ENCODE peak calls at places on chromosomes 11 and 22, in six cellular contexts. O is CD8-positive, alpha-beta T cell; I is IMR-90; H is tibial nerve; D is right cardiac atrium; S is ovary. J is an unnamed sample.
A peak's percentile ranks its signal among the peaks of the same experiment; 100 is the strongest.

GRCh38 chr22:46533434-46533833 is 4.0 kb downstream of the CELSR1 start:
- DNase-seq in S (no peak), I (no peak), D (peak; percentile 34), O (no peak), H (no peak), J (no peak)

GRCh38 chr22:45966320-45966891 is 10.6 kb downstream of the WNT7B start:
- DNase-seq in I (no peak), O (no peak), D (no peak), S (no peak), H (no peak), J (no peak)

GRCh38 chr11:12121504-12121903 is 11.1 kb downstream of the MICAL2 start:
- DNase-seq in S (no peak), O (no peak), H (no peak), D (peak; percentile 9), I (no peak), J (no peak)

GRCh38 chr11:69958308-69958707 is 119.8 kb upstream of the ANO1 start:
- DNase-seq in O (no peak), S (no peak), I (peak; percentile 93), D (no peak), H (no peak), J (no peak)

GRCh38 chr22:32079110-32080089 is 36.3 kb downstream of the SLC5A1 start:
- DNase-seq in O (no peak), I (peak; percentile 68), S (no peak), H (no peak), D (no peak), J (no peak)

GRCh38 chr22:42793848-42794405 is 63.1 kb downstream of the ARFGAP3 start:
- DNase-seq in S (no peak), O (no peak), I (no peak), D (peak; percentile 36), H (no peak), J (no peak)

GRCh38 chr22:30777589-30777988 is 82.9 kb downstream of the OSBP2 start:
- DNase-seq in H (no peak), S (no peak), I (no peak), D (no peak), O (no peak), J (no peak)

GRCh38 chr22:43624144-43624998 is 187.7 kb downstream of the EFCAB6 start:
- DNase-seq in D (no peak), O (no peak), I (no peak), S (no peak), H (no peak), J (no peak)

GRCh38 chr11:63866211-63866610 is 27.3 kb downstream of the MARK2 start:
- DNase-seq in I (peak; percentile 61), D (peak; percentile 85), O (peak; percentile 76), S (peak; percentile 67), H (peak; percentile 77), J (peak; percentile 71)

GRCh38 chr11:1879941-1880720 is 11.6 kb downstream of the PRR33 start:
- DNase-seq in I (no peak), O (no peak), H (peak; percentile 64), D (peak; percentile 95), S (peak; percentile 75), J (peak; percentile 79)

GRCh38 chr11:18736590-18737148 is 10.7 kb upstream of the IGSF22 start:
- DNase-seq in O (no peak), I (no peak), H (no peak), S (no peak), D (no peak), J (no peak)

GRCh38 chr11:46295312-46295995 is 18.0 kb downstream of the CREB3L1 start:
- DNase-seq in H (no peak), I (peak; percentile 72), S (peak; percentile 80), O (peak; percentile 73), D (peak; percentile 93), J (peak; percentile 80)

GRCh38 chr11:10327254-10327653 is 22.4 kb downstream of the ADM start:
- DNase-seq in D (no peak), O (no peak), S (no peak), H (no peak), I (peak; percentile 51), J (no peak)

GRCh38 chr11:96219981-96220623 is 122.9 kb downstream of the MAML2 start:
- DNase-seq in O (no peak), S (no peak), I (peak; percentile 62), H (no peak), D (peak; percentile 63), J (peak; percentile 77)

GRCh38 chr11:11451501-11452005 is 98.5 kb upstream of the CSNK2A3 start:
- DNase-seq in H (no peak), S (no peak), O (no peak), D (no peak), I (peak; percentile 24), J (no peak)

GRCh38 chr11:46912526-46913150 is 5.7 kb downstream of the LRP4 start:
- DNase-seq in S (no peak), H (no peak), D (peak; percentile 67), O (no peak), I (no peak), J (no peak)

GRCh38 chr22:45608763-45609180 is 62.9 kb upstream of the ATXN10 start:
- DNase-seq in H (no peak), D (no peak), I (peak; percentile 86), O (no peak), S (no peak), J (no peak)

GRCh38 chr11:71193431-71193830 is 58.9 kb downstream of the SHANK2 start:
- DNase-seq in H (no peak), I (no peak), O (no peak), S (no peak), D (no peak), J (no peak)

GRCh38 chr11:113802621-113803020 is 23.0 kb downstream of the CLDN25 start:
- DNase-seq in I (no peak), D (no peak), H (no peak), S (no peak), O (no peak), J (no peak)

GRCh38 chr22:43828711-43829447 is 16.8 kb upstream of the EFCAB6 start:
- DNase-seq in I (peak; percentile 81), O (no peak), D (peak; percentile 95), H (peak; percentile 69), S (peak; percentile 55), J (peak; percentile 74)

GRCh38 chr11:19370100-19370861 is 129.5 kb upstream of the E2F8 start:
- DNase-seq in I (peak; percentile 31), H (peak; percentile 81), S (peak; percentile 32), D (peak; percentile 88), O (no peak), J (peak; percentile 88)

DNA sequence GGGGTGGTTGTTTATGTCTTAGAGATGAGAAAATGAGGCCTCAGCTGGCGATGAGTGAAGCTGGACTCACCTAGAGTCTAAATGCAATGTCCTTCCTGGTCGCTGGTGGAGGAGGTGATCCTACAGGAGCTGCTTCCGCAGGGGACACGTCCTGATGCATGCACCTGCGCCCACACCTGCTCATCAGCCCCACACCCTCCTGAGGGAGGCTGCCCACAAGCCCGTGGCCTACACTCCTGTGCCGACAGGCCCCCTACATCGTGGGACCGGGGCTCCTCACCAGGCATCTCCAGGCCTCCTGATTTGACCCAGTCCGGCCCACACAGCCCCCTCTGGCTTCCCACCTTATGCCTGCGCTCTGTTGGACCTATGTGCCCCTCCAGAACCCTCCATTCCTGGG is 857.2 kb downstream of the TBC1D22A start:
- DNase-seq in S (no peak), O (no peak), H (no peak), D (no peak), I (no peak), J (no peak)
- H3K4me1 ChIP-seq in S (no peaks in the 10 kb centered on the region), O (no peaks in the 10 kb centered on the region), H (no peaks in the 10 kb centered on the region), D (no peaks in the 10 kb centered on the region), I (no peaks in the 10 kb centered on the region), J (no peaks in the 10 kb centered on the region)

DNA sequence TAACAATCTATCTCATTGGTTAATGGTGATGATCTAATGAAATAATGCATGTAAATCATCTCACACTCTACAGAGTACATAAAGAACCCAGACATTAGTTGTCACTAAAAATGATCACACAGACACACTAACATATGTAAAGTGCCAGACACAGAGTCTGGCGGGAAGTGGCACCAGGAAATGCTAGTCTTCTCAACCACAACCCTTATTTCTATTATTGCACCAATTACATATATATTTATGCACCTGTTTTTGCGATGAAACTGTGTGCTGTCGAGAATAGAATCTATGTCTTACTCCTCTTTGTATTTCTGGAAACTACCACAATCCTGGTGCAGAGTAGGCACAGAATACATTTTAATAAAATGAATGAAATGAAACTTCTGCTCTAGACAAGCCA is 25.9 kb upstream of the POU2AF3 start:
- DNase-seq in S (no peak), D (no peak), H (no peak), O (no peak), I (no peak), J (no peak)
- H3K4me3 ChIP-seq in S (no peak overlapping the region), D (no peak overlapping the region), H (no peak overlapping the region), O (no peak overlapping the region), I (no peak overlapping the region), J (no peak overlapping the region)

GRCh38 chr22:37190262-37190780 is 2.3 kb upstream of the C1QTNF6 start:
- DNase-seq in I (no peak), H (no peak), S (no peak), D (no peak), O (no peak), J (no peak)

GRCh38 chr22:37192232-37192631 is 4.2 kb upstream of the C1QTNF6 start:
- DNase-seq in D (no peak), I (no peak), O (no peak), H (no peak), S (no peak), J (no peak)

GRCh38 chr22:37193629-37194191 is 5.7 kb upstream of the C1QTNF6 start:
- DNase-seq in I (peak; percentile 36), D (peak; percentile 42), O (peak; percentile 40), S (no peak), H (no peak), J (no peak)

GRCh38 chr22:37194750-37195149 is 6.7 kb upstream of the C1QTNF6 start:
- DNase-seq in D (no peak), H (no peak), S (no peak), O (no peak), I (no peak), J (no peak)

DNA sequence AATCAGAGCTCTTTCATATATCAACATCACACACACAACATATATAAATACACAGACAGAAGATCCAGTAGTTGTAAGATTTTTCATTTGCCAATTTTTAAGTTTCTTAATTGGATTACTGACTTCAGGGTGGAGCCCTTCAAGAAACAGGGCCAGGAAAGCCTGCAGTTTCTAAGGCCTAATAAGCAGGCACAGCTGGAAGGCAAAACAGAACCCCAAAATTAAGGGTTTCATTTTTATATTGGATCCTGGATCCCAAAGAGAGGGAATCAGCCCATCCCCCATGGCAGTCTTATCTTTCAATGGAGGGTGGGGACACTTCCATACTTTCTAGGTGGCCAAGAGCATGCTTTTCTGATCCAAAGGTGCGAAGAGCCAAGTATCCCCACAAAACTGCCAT is 4.7 kb upstream of the C1QTNF6 start:
- DNase-seq in H (no peak), I (no peak), S (no peak), O (no peak), D (no peak), J (no peak)
- H3K4me1 ChIP-seq in H (peaks cover 28% of the 10 kb centered on the region), I (peaks cover 21% of the 10 kb centered on the region), S (peaks cover 19% of the 10 kb centered on the region), O (peaks cover 52% of the 10 kb centered on the region), D (peaks cover 24% of the 10 kb centered on the region), J (peaks cover under 1% of the 10 kb centered on the region)

GRCh38 chr11:86201371-86201770 is 43.2 kb upstream of the EED start:
- DNase-seq in D (no peak), H (no peak), O (no peak), S (no peak), I (no peak), J (no peak)

GRCh38 chr11:86205415-86206268 is 38.9 kb upstream of the EED start:
- DNase-seq in D (no peak), H (peak; percentile 24), I (no peak), O (no peak), S (no peak), J (no peak)

GRCh38 chr11:86198156-86198555 is 46.4 kb upstream of the EED start:
- DNase-seq in I (no peak), D (no peak), H (no peak), O (no peak), S (no peak), J (no peak)

GRCh38 chr11:86204356-86204755 is 40.2 kb upstream of the EED start:
- DNase-seq in I (no peak), S (no peak), D (no peak), O (no peak), H (no peak), J (no peak)

GRCh38 chr11:86202013-86202336 is 42.6 kb upstream of the EED start:
- DNase-seq in I (no peak), H (no peak), D (no peak), O (no peak), S (no peak), J (no peak)
- H3K4me3 ChIP-seq in I (no peak overlapping the region), H (peak overlapping the region; percentile 28), D (peak overlapping the region; percentile 75), O (peak overlapping the region; percentile 26), S (peak overlapping the region; percentile 0), J (peak overlapping the region; percentile 38)

J was measured in tibial artery.